ENCODE peak calls at places on chromosomes 5 and 9, in ten cellular contexts. One of them, this sample, is unnamed.

GRCh38 chr5:114449836-114450515 is 88.1 kb downstream of the KCNN2 start:
- DNase-seq in lower lobe of right lung: peak
- DNase-seq in heart left ventricle: peak
- DNase-seq in fibroblast of the aortic adventitia: peak
- DNase-seq in IMR-90: peak
- DNase-seq in tibial nerve: peak
- DNase-seq in cardiac fibroblast: peak
- DNase-seq in foreskin fibroblast: peak
- DNase-seq in RWPE1: peak
- DNase-seq in tibial artery: peak
- DNase-seq in this sample: peak

GRCh38 chr9:94780516-94780950 is 54.0 kb downstream of the AOPEP start:
- DNase-seq in IMR-90: no peak
- DNase-seq in tibial artery: no peak
- DNase-seq in foreskin fibroblast: no peak
- DNase-seq in RWPE1: no peak
- DNase-seq in heart left ventricle: peak
- DNase-seq in cardiac fibroblast: no peak
- DNase-seq in tibial nerve: no peak
- DNase-seq in fibroblast of the aortic adventitia: no peak
- DNase-seq in lower lobe of right lung: no peak
- DNase-seq in this sample: no peak

GRCh38 chr5:147534172-147534951 is 24.5 kb upstream of the DPYSL3 start:
- DNase-seq in fibroblast of the aortic adventitia: peak
- DNase-seq in lower lobe of right lung: no peak
- DNase-seq in foreskin fibroblast: peak
- DNase-seq in tibial artery: no peak
- DNase-seq in IMR-90: peak
- DNase-seq in tibial nerve: no peak
- DNase-seq in cardiac fibroblast: peak
- DNase-seq in RWPE1: no peak
- DNase-seq in heart left ventricle: no peak
- DNase-seq in this sample: no peak

GRCh38 chr5:160390787-160391696 is 8.8 kb downstream of the FAM200C start:
- DNase-seq in tibial artery: no peak
- DNase-seq in foreskin fibroblast: peak
- DNase-seq in cardiac fibroblast: peak
- DNase-seq in IMR-90: peak
- DNase-seq in heart left ventricle: no peak
- DNase-seq in fibroblast of the aortic adventitia: peak
- DNase-seq in RWPE1: no peak
- DNase-seq in tibial nerve: no peak
- DNase-seq in lower lobe of right lung: no peak
- DNase-seq in this sample: no peak

GRCh38 chr9:107749787-107750444 is 260.3 kb upstream of the KLF4 start:
- DNase-seq in heart left ventricle: peak
- DNase-seq in fibroblast of the aortic adventitia: peak
- DNase-seq in IMR-90: peak
- DNase-seq in RWPE1: peak
- DNase-seq in tibial nerve: peak
- DNase-seq in foreskin fibroblast: peak
- DNase-seq in lower lobe of right lung: peak
- DNase-seq in tibial artery: peak
- DNase-seq in cardiac fibroblast: peak
- DNase-seq in this sample: no peak

GRCh38 chr5:149386166-149386565 is 7.1 kb upstream of the IL17B start:
- DNase-seq in IMR-90: no peak
- DNase-seq in foreskin fibroblast: no peak
- DNase-seq in RWPE1: no peak
- DNase-seq in fibroblast of the aortic adventitia: no peak
- DNase-seq in tibial artery: no peak
- DNase-seq in heart left ventricle: no peak
- DNase-seq in lower lobe of right lung: no peak
- DNase-seq in tibial nerve: no peak
- DNase-seq in cardiac fibroblast: no peak
- DNase-seq in this sample: no peak

GRCh38 chr9:71285191-71285656 is 163.8 kb upstream of the TRPM3 start:
- DNase-seq in tibial nerve: no peak
- DNase-seq in fibroblast of the aortic adventitia: peak
- DNase-seq in IMR-90: peak
- DNase-seq in foreskin fibroblast: peak
- DNase-seq in cardiac fibroblast: peak
- DNase-seq in lower lobe of right lung: no peak
- DNase-seq in tibial artery: peak
- DNase-seq in heart left ventricle: no peak
- DNase-seq in RWPE1: peak
- DNase-seq in this sample: peak

GRCh38 chr9:87519415-87519989 is 21.8 kb downstream of the DAPK1 start:
- DNase-seq in IMR-90: no peak
- DNase-seq in lower lobe of right lung: no peak
- DNase-seq in RWPE1: no peak
- DNase-seq in heart left ventricle: no peak
- DNase-seq in foreskin fibroblast: no peak
- DNase-seq in tibial nerve: no peak
- DNase-seq in fibroblast of the aortic adventitia: no peak
- DNase-seq in cardiac fibroblast: no peak
- DNase-seq in tibial artery: no peak
- DNase-seq in this sample: no peak

GRCh38 chr9:98968596-98969337 is 25.1 kb downstream of the COL15A1 start:
- DNase-seq in fibroblast of the aortic adventitia: no peak
- DNase-seq in tibial artery: no peak
- DNase-seq in lower lobe of right lung: no peak
- DNase-seq in foreskin fibroblast: no peak
- DNase-seq in RWPE1: no peak
- DNase-seq in heart left ventricle: no peak
- DNase-seq in IMR-90: no peak
- DNase-seq in cardiac fibroblast: no peak
- DNase-seq in tibial nerve: no peak
- DNase-seq in this sample: no peak

GRCh38 chr9:96109718-96110351 is 192.1 kb downstream of the HSD17B3 start:
- DNase-seq in RWPE1: no peak
- DNase-seq in foreskin fibroblast: peak
- DNase-seq in tibial artery: no peak
- DNase-seq in heart left ventricle: no peak
- DNase-seq in tibial nerve: no peak
- DNase-seq in cardiac fibroblast: peak
- DNase-seq in lower lobe of right lung: no peak
- DNase-seq in IMR-90: peak
- DNase-seq in fibroblast of the aortic adventitia: peak
- DNase-seq in this sample: no peak

GRCh38 chr5:127970854-127971425 is 112.6 kb upstream of the SLC12A2 start:
- DNase-seq in fibroblast of the aortic adventitia: no peak
- DNase-seq in foreskin fibroblast: no peak
- DNase-seq in RWPE1: no peak
- DNase-seq in cardiac fibroblast: no peak
- DNase-seq in tibial artery: no peak
- DNase-seq in IMR-90: no peak
- DNase-seq in lower lobe of right lung: no peak
- DNase-seq in heart left ventricle: no peak
- DNase-seq in tibial nerve: no peak
- DNase-seq in this sample: no peak

GRCh38 chr5:61327761-61328753 is 4.0 kb upstream of the ZSWIM6 start:
- DNase-seq in lower lobe of right lung: no peak
- DNase-seq in cardiac fibroblast: peak
- DNase-seq in tibial nerve: no peak
- DNase-seq in RWPE1: peak
- DNase-seq in IMR-90: peak
- DNase-seq in heart left ventricle: no peak
- DNase-seq in fibroblast of the aortic adventitia: peak
- DNase-seq in tibial artery: no peak
- DNase-seq in foreskin fibroblast: peak
- DNase-seq in this sample: peak

GRCh38 chr5:135436856-135437795 is 10.0 kb downstream of the DCANP1 start:
- DNase-seq in tibial nerve: no peak
- DNase-seq in lower lobe of right lung: no peak
- DNase-seq in cardiac fibroblast: no peak
- DNase-seq in fibroblast of the aortic adventitia: no peak
- DNase-seq in RWPE1: no peak
- DNase-seq in IMR-90: no peak
- DNase-seq in tibial artery: no peak
- DNase-seq in heart left ventricle: no peak
- DNase-seq in foreskin fibroblast: peak
- DNase-seq in this sample: no peak

GRCh38 chr5:147688965-147689364 is 93.6 kb downstream of the JAKMIP2 start:
- DNase-seq in fibroblast of the aortic adventitia: peak
- DNase-seq in foreskin fibroblast: peak
- DNase-seq in tibial artery: peak
- DNase-seq in lower lobe of right lung: no peak
- DNase-seq in cardiac fibroblast: peak
- DNase-seq in heart left ventricle: peak
- DNase-seq in tibial nerve: peak
- DNase-seq in IMR-90: no peak
- DNase-seq in RWPE1: no peak
- DNase-seq in this sample: no peak

GRCh38 chr5:154118832-154119442 is 71.6 kb upstream of the GALNT10 start:
- DNase-seq in tibial artery: no peak
- DNase-seq in fibroblast of the aortic adventitia: no peak
- DNase-seq in IMR-90: peak
- DNase-seq in heart left ventricle: no peak
- DNase-seq in lower lobe of right lung: no peak
- DNase-seq in tibial nerve: no peak
- DNase-seq in foreskin fibroblast: no peak
- DNase-seq in RWPE1: peak
- DNase-seq in cardiac fibroblast: no peak
- DNase-seq in this sample: no peak

GRCh38 chr5:56737002-56737621 is 78.2 kb upstream of the MAP3K1 start:
- DNase-seq in heart left ventricle: peak
- DNase-seq in foreskin fibroblast: peak
- DNase-seq in fibroblast of the aortic adventitia: no peak
- DNase-seq in RWPE1: no peak
- DNase-seq in tibial nerve: no peak
- DNase-seq in lower lobe of right lung: no peak
- DNase-seq in IMR-90: peak
- DNase-seq in cardiac fibroblast: peak
- DNase-seq in tibial artery: peak
- DNase-seq in this sample: no peak

GRCh38 chr9:5870691-5871090 is 20.0 kb upstream of the MLANA start:
- DNase-seq in foreskin fibroblast: peak
- DNase-seq in tibial artery: no peak
- DNase-seq in lower lobe of right lung: peak
- DNase-seq in IMR-90: no peak
- DNase-seq in fibroblast of the aortic adventitia: no peak
- DNase-seq in tibial nerve: no peak
- DNase-seq in heart left ventricle: no peak
- DNase-seq in cardiac fibroblast: peak
- DNase-seq in RWPE1: no peak
- DNase-seq in this sample: no peak

GRCh38 chr5:173495225-173495904 is 121.1 kb downstream of the BOD1 start:
- DNase-seq in foreskin fibroblast: peak
- DNase-seq in cardiac fibroblast: peak
- DNase-seq in lower lobe of right lung: no peak
- DNase-seq in tibial artery: peak
- DNase-seq in RWPE1: no peak
- DNase-seq in IMR-90: peak
- DNase-seq in tibial nerve: no peak
- DNase-seq in heart left ventricle: no peak
- DNase-seq in fibroblast of the aortic adventitia: peak
- DNase-seq in this sample: no peak

GRCh38 chr5:172530406-172530805 is 76.1 kb upstream of the SH3PXD2B start:
- DNase-seq in fibroblast of the aortic adventitia: no peak
- DNase-seq in IMR-90: no peak
- DNase-seq in RWPE1: no peak
- DNase-seq in tibial nerve: no peak
- DNase-seq in lower lobe of right lung: no peak
- DNase-seq in foreskin fibroblast: no peak
- DNase-seq in cardiac fibroblast: no peak
- DNase-seq in heart left ventricle: no peak
- DNase-seq in tibial artery: no peak
- DNase-seq in this sample: no peak

GRCh38 chr5:14873790-14874189 is 2.2 kb upstream of the ANKH start:
- DNase-seq in IMR-90: no peak
- DNase-seq in tibial nerve: no peak
- DNase-seq in tibial artery: no peak
- DNase-seq in foreskin fibroblast: no peak
- DNase-seq in cardiac fibroblast: no peak
- DNase-seq in RWPE1: no peak
- DNase-seq in lower lobe of right lung: no peak
- DNase-seq in heart left ventricle: no peak
- DNase-seq in fibroblast of the aortic adventitia: no peak
- DNase-seq in this sample: no peak
- TF ChIP-seq CTCF in IMR-90: no peak
- TF ChIP-seq CTCF in tibial nerve: no peak
- TF ChIP-seq CTCF in tibial artery: no peak
- TF ChIP-seq CTCF in foreskin fibroblast: no peak
- TF ChIP-seq CTCF in cardiac fibroblast: no peak
- TF ChIP-seq CTCF in RWPE1: no peak
- TF ChIP-seq CTCF in lower lobe of right lung: no peak
- TF ChIP-seq CTCF in heart left ventricle: no peak
- TF ChIP-seq CTCF in fibroblast of the aortic adventitia: no peak
- TF ChIP-seq CTCF in this sample: no peak

GRCh38 chr5:97844797-97845196 is 661.8 kb upstream of the RIOK2 start:
- DNase-seq in heart left ventricle: no peak
- DNase-seq in tibial artery: no peak
- DNase-seq in tibial nerve: no peak
- DNase-seq in fibroblast of the aortic adventitia: no peak
- DNase-seq in cardiac fibroblast: no peak
- DNase-seq in foreskin fibroblast: no peak
- DNase-seq in RWPE1: no peak
- DNase-seq in IMR-90: no peak
- DNase-seq in lower lobe of right lung: no peak
- DNase-seq in this sample: no peak
- TF ChIP-seq CTCF in heart left ventricle: no peak
- TF ChIP-seq CTCF in tibial artery: no peak
- TF ChIP-seq CTCF in tibial nerve: no peak
- TF ChIP-seq CTCF in fibroblast of the aortic adventitia: no peak
- TF ChIP-seq CTCF in cardiac fibroblast: no peak
- TF ChIP-seq CTCF in foreskin fibroblast: no peak
- TF ChIP-seq CTCF in RWPE1: no peak
- TF ChIP-seq CTCF in IMR-90: no peak
- TF ChIP-seq CTCF in lower lobe of right lung: no peak
- TF ChIP-seq CTCF in this sample: peak

GRCh38 chr9:12091865-12092527 is 601.2 kb upstream of the TYRP1 start:
- DNase-seq in RWPE1: no peak
- DNase-seq in tibial artery: no peak
- DNase-seq in tibial nerve: no peak
- DNase-seq in fibroblast of the aortic adventitia: no peak
- DNase-seq in lower lobe of right lung: no peak
- DNase-seq in foreskin fibroblast: no peak
- DNase-seq in heart left ventricle: no peak
- DNase-seq in cardiac fibroblast: no peak
- DNase-seq in IMR-90: no peak
- DNase-seq in this sample: no peak
- TF ChIP-seq CTCF in RWPE1: no peak
- TF ChIP-seq CTCF in tibial artery: no peak
- TF ChIP-seq CTCF in tibial nerve: no peak
- TF ChIP-seq CTCF in fibroblast of the aortic adventitia: no peak
- TF ChIP-seq CTCF in lower lobe of right lung: no peak
- TF ChIP-seq CTCF in foreskin fibroblast: no peak
- TF ChIP-seq CTCF in heart left ventricle: no peak
- TF ChIP-seq CTCF in cardiac fibroblast: no peak
- TF ChIP-seq CTCF in IMR-90: no peak
- TF ChIP-seq CTCF in this sample: no peak

DNA sequence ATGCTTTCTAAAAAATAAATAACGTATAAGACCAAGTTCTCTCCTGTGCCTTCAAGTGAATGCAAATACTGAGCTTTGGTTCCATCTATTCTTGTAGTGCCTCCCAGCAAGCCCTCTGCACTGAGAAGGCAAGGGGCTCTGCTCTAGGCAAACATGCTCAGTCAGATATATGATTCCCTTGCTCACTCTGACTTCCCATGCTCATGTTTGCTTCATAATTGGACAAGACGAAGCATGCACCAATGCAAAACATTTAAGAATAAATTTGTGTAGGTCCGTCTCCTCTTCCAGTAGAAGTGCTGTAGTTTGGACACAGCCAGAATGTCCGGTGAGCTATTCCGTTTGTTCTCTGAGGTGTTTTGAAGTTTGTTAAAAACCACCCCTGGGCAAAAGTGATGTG is 185.9 kb downstream of the PBX3 start:
- DNase-seq in tibial nerve: no peak
- DNase-seq in lower lobe of right lung: no peak
- DNase-seq in heart left ventricle: no peak
- DNase-seq in IMR-90: no peak
- DNase-seq in cardiac fibroblast: no peak
- DNase-seq in RWPE1: no peak
- DNase-seq in fibroblast of the aortic adventitia: no peak
- DNase-seq in tibial artery: no peak
- DNase-seq in foreskin fibroblast: no peak
- DNase-seq in this sample: no peak
- TF ChIP-seq CTCF in tibial nerve: no peak
- TF ChIP-seq CTCF in lower lobe of right lung: no peak
- TF ChIP-seq CTCF in heart left ventricle: no peak
- TF ChIP-seq CTCF in IMR-90: no peak
- TF ChIP-seq CTCF in cardiac fibroblast: no peak
- TF ChIP-seq CTCF in RWPE1: no peak
- TF ChIP-seq CTCF in fibroblast of the aortic adventitia: no peak
- TF ChIP-seq CTCF in tibial artery: no peak
- TF ChIP-seq CTCF in foreskin fibroblast: no peak
- TF ChIP-seq CTCF in this sample: no peak

This sample was measured in GM20000.